ENCODE peak calls at places on chromosomes 11 and 22, in four cellular contexts. H, E, Y and Q are unnamed samples.

GRCh38 chr22:27123880-27124279 is 466.5 kb downstream of the MIAT start:
- DNase-seq in Y (no peak), E (no peak), H (no peak), Q (no peak)

GRCh38 chr11:10030122-10030490 is 263.9 kb downstream of the SBF2 start:
- DNase-seq in H (no peak), Y (no peak), E (no peak), Q (no peak)

GRCh38 chr11:130448416-130449068 is at the start of gene ADAMTS15:
- DNase-seq in E (peak; percentile 92), Y (peak; percentile 72), H (peak; percentile 82), Q (peak; percentile 61)

GRCh38 chr11:75508051-75508561 is 17.6 kb downstream of the GDPD5 start:
- DNase-seq in Y (no peak), E (no peak), H (no peak), Q (no peak)

GRCh38 chr22:17563936-17564391 is 666 bp downstream of the SLC25A18 start:
- DNase-seq in E (peak; percentile 64), H (no peak), Y (no peak), Q (no peak)

GRCh38 chr11:102244681-102245409 is 72.4 kb upstream of the BIRC3 start:
- DNase-seq in H (peak; percentile 87), Y (peak; percentile 95), E (peak; percentile 69), Q (no peak)

GRCh38 chr22:39666495-39666894 is 95.9 kb downstream of the CACNA1I start:
- DNase-seq in Y (no peak), E (no peak), H (peak; percentile 75), Q (no peak)

GRCh38 chr11:86508604-86509471 is 134.2 kb downstream of the CCDC81 start:
- DNase-seq in Y (peak; percentile 63), H (no peak), E (no peak), Q (no peak)

GRCh38 chr11:70567680-70568503 is 169.6 kb downstream of the CTTN start:
- DNase-seq in Y (peak; percentile 26), H (peak; percentile 45), E (peak; percentile 21), Q (no peak)

GRCh38 chr22:26648761-26649363 is 8.5 kb upstream of the MIAT start:
- DNase-seq in Y (no peak), E (no peak), H (no peak), Q (no peak)

GRCh38 chr22:41772645-41773044 is 27.8 kb upstream of the CCDC134 start:
- DNase-seq in Y (peak; percentile 82), H (peak; percentile 26), E (no peak), Q (no peak)

GRCh38 chr22:30327864-30328345 is 1.2 kb upstream of the TBC1D10A start:
- DNase-seq in H (peak; percentile 51), E (no peak), Y (peak; percentile 56), Q (no peak)
- TF ChIP-seq CTCF in H (peak; percentile 64), E (no peak), Y (peak; percentile 49), Q (peak; percentile 19)

DNA sequence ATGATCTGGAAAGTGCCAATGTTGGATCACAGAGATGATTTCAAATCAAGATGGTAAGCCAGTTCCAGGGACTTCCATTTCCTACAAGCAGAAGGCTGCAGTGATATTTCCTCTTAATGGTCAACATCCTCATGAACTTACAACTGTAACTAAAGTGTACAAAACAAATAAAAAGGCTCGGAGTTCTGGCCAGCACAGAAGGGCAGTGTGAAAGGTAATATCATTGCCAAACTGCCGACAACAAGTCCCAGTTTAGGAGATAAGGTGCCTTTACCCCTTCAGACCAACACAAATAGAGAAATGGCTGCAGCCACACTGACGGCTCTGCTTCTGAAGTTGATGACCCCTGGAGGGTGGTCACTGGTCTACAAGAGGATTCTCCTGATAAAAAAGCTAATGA is 91.1 kb downstream of the ETS1 start:
- DNase-seq in Y (no peak), E (no peak), H (no peak), Q (no peak)
- H3K4me3 ChIP-seq in Y (no peak overlapping the region), E (no peak overlapping the region), H (peak overlapping the region; percentile 48), Q (no peak overlapping the region)

GRCh38 chr22:28172948-28173360 is 253.9 kb upstream of the PITPNB start:
- DNase-seq in E (no peak), Y (peak; percentile 91), H (peak; percentile 8), Q (no peak)
- TF ChIP-seq CTCF in E (no peak), Y (no peak), H (no peak), Q (no peak)

GRCh38 chr11:46238967-46239800 is 38.3 kb upstream of the CREB3L1 start:
- DNase-seq in Y (peak; percentile 53), E (peak; percentile 85), H (peak; percentile 90), Q (no peak)

GRCh38 chr11:46240861-46241260 is 36.6 kb upstream of the CREB3L1 start:
- DNase-seq in H (no peak), E (no peak), Y (peak; percentile 44), Q (no peak)

GRCh38 chr11:46238078-46238966 is 39.1 kb upstream of the CREB3L1 start:
- DNase-seq in H (peak; percentile 48), E (peak; percentile 68), Y (no peak), Q (no peak)

GRCh38 chr11:46240371-46240770 is 37.1 kb upstream of the CREB3L1 start:
- DNase-seq in H (no peak), Y (no peak), E (peak; percentile 12), Q (no peak)

GRCh38 chr11:46239801-46240061 is 37.7 kb upstream of the CREB3L1 start:
- DNase-seq in H (no peak), Y (peak; percentile 86), E (no peak), Q (peak; percentile 54)
- H3K4me3 ChIP-seq in H (no peak overlapping the region), Y (no peak overlapping the region), E (no peak overlapping the region), Q (no peak overlapping the region)

GRCh38 chr22:45270095-45271020 is 14.4 kb upstream of the UPK3A start:
- DNase-seq in Y (no peak), E (no peak), H (no peak), Q (no peak)

GRCh38 chr22:45268958-45269844 is 15.5 kb upstream of the UPK3A start:
- DNase-seq in E (peak; percentile 72), Y (peak; percentile 17), H (peak; percentile 86), Q (no peak)

GRCh38 chr22:45273452-45274075 is 11.2 kb upstream of the UPK3A start:
- DNase-seq in H (no peak), Y (no peak), E (no peak), Q (no peak)

GRCh38 chr22:45271667-45272188 is 13.0 kb upstream of the UPK3A start:
- DNase-seq in H (no peak), E (peak; percentile 67), Y (no peak), Q (no peak)

DNA sequence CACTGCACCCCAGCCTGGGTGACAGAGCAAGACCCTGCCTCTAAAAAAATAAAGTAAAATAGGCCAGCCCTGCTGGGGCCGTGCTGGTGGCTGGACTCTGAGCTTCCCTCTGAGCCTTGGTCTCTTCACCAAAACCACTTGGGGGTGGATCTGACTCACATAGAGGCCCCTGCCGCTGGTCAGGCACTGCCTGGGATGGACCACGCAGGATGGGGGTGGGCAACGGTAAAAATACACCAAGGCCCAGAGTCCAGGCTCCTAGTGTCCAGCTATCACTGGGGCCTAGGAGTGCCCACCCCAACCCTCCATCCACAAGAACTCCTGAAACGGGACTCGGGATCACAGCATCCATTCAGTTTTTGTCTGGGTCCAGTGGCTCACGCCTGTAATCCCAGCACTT is 12.3 kb upstream of the UPK3A start:
- DNase-seq in Y (no peak), H (no peak), E (no peak), Q (no peak)
- TF ChIP-seq CTCF in Y (no peak), H (no peak), E (no peak), Q (no peak)

DNA sequence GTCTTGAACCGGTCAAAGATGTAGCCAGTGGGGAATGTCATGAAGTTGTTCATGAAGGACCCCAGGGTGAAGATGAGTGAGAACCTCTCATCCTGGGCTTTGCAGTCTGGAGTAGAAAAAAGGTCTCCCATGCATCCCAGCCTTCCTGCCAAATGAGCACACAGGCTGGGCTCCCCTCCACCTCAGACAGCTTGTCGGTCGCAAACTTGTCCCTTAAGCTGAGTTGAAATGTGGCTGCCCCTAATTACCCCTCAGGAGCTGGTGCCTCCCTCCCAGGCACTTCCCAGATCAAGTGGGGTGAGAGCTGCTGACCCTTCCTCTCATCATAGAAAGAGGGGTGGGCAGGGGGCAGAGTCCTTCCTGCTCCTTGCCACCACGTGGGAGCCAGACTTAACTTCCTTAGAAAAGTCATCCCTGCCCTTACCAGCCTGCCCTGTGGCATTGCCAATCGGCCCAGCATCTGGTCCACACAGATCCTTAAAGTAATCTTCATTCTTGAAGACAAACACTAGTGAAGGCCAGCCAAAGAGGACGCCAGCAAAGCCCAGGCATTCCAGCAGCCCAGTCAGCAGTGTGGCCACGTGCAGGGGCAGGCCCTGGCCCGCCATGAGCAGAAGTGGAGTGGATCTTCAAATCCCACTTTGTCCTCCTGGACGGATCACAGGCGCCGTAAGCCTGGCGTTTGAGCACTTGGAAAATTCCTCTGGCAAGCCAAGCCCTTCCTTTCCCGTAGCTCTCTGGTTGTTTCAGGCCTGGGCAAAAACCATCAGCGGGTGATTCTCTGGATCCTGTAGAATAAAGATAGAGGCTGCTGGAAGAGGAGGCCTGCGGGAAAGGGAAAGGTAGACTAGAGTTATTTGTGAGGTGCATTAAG is 1.1 kb downstream of the SLC43A3 start:
- DNase-seq in H (no peak), Y (peak; percentile 41), E (no peak), Q (no peak)
- H3K4me3 ChIP-seq in H (peak overlapping the region; percentile 73), Y (no peak overlapping the region), E (peak overlapping the region; percentile 29), Q (no peak overlapping the region)

GRCh38 chr11:65920035-65920802 is 993 bp downstream of the DRAP1 start:
- DNase-seq in Y (no peak), H (no peak), E (no peak), Q (no peak)

GRCh38 chr11:65917434-65918210 is 1.2 kb downstream of the C11orf68 start:
- DNase-seq in Y (no peak), E (no peak), H (peak; percentile 55), Q (no peak)

GRCh38 chr11:65917077-65917433 is 1.8 kb downstream of the C11orf68 start:
- DNase-seq in Y (no peak), H (no peak), E (no peak), Q (no peak)

GRCh38 chr11:65919151-65920034 is at the start of gene DRAP1:
- DNase-seq in H (peak; percentile 99), E (peak; percentile 98), Y (peak; percentile 84), Q (peak; percentile 91)

GRCh38 chr11:65918211-65919150 is at the start of gene C11orf68:
- DNase-seq in E (peak; percentile 25), H (no peak), Y (no peak), Q (no peak)
- TF ChIP-seq CTCF in E (no peak), H (no peak), Y (no peak), Q (no peak)

GRCh38 chr11:35234836-35235235 is 95.9 kb downstream of the CD44 start:
- DNase-seq in Y (no peak), H (no peak), E (no peak), Q (no peak)

GRCh38 chr11:35236667-35237003 is 97.7 kb downstream of the CD44 start:
- DNase-seq in Y (peak; percentile 81), E (no peak), H (no peak), Q (no peak)

GRCh38 chr11:35237345-35237744 is 98.4 kb downstream of the CD44 start:
- DNase-seq in Y (no peak), H (no peak), E (no peak), Q (no peak)

GRCh38 chr11:35235498-35235897 is 96.5 kb downstream of the CD44 start:
- DNase-seq in Y (no peak), H (no peak), E (no peak), Q (no peak)

GRCh38 chr11:35235944-35236666 is 97.1 kb downstream of the CD44 start:
- DNase-seq in Y (peak; percentile 91), E (no peak), H (peak; percentile 78), Q (no peak)
- H3K4me3 ChIP-seq in Y (no peak overlapping the region), E (no peak overlapping the region), H (no peak overlapping the region), Q (no peak overlapping the region)

GRCh38 chr11:116929393-116930090 is 92.1 kb upstream of the APOA1 start:
- DNase-seq in Y (no peak), E (peak; percentile 12), H (no peak), Q (no peak)
- TF ChIP-seq CTCF in Y (no peak), E (no peak), H (no peak), Q (no peak)